ENCODE peak calls at places on chromosomes 2 and 18, in five cellular contexts. One of them, this sample, is unnamed.

GRCh38 chr2:207283356-207283755 is 117.6 kb upstream of the KLF7 start:
- DNase-seq in breast epithelium: no peak
- DNase-seq in A549: no peak
- DNase-seq in aorta: peak; percentile 77
- DNase-seq in H9: no peak
- DNase-seq in this sample: peak; percentile 7

GRCh38 chr2:73260338-73260984 is 23.8 kb downstream of the FBXO41 start:
- DNase-seq in breast epithelium: no peak
- DNase-seq in H9: peak; percentile 83
- DNase-seq in aorta: no peak
- DNase-seq in A549: peak; percentile 76
- DNase-seq in this sample: peak; percentile 19

GRCh38 chr2:63424329-63425078 is 163.8 kb downstream of the WDPCP start:
- DNase-seq in H9: peak; percentile 47
- DNase-seq in aorta: no peak
- DNase-seq in breast epithelium: no peak
- DNase-seq in A549: peak; percentile 64
- DNase-seq in this sample: no peak

GRCh38 chr2:106332054-106332453 is 136.2 kb downstream of the RGPD3 start:
- DNase-seq in H9: no peak
- DNase-seq in A549: no peak
- DNase-seq in aorta: no peak
- DNase-seq in breast epithelium: no peak
- DNase-seq in this sample: no peak

GRCh38 chr2:25334482-25334881 is 7.2 kb downstream of the DNMT3A start:
- DNase-seq in aorta: no peak
- DNase-seq in H9: no peak
- DNase-seq in A549: no peak
- DNase-seq in breast epithelium: no peak
- DNase-seq in this sample: no peak

GRCh38 chr2:152098798-152099654 is at the start of gene CACNB4:
- DNase-seq in aorta: peak; percentile 48
- DNase-seq in breast epithelium: no peak
- DNase-seq in H9: peak; percentile 75
- DNase-seq in A549: peak; percentile 10
- DNase-seq in this sample: no peak

GRCh38 chr2:203659650-203660049 is 46.8 kb upstream of the CD28 start:
- DNase-seq in breast epithelium: no peak
- DNase-seq in aorta: peak; percentile 64
- DNase-seq in A549: no peak
- DNase-seq in H9: no peak
- DNase-seq in this sample: no peak

GRCh38 chr2:127024769-127025356 is 82.1 kb downstream of the BIN1 start:
- DNase-seq in A549: peak; percentile 62
- DNase-seq in breast epithelium: no peak
- DNase-seq in H9: peak; percentile 87
- DNase-seq in aorta: no peak
- DNase-seq in this sample: peak; percentile 38

GRCh38 chr2:220847587-220847986 is 724.5 kb downstream of the EPHA4 start:
- DNase-seq in aorta: no peak
- DNase-seq in H9: no peak
- DNase-seq in A549: peak; percentile 48
- DNase-seq in breast epithelium: no peak
- DNase-seq in this sample: no peak

GRCh38 chr18:245282-245847 is 22.5 kb downstream of the THOC1 start:
- DNase-seq in aorta: no peak
- DNase-seq in H9: no peak
- DNase-seq in A549: no peak
- DNase-seq in breast epithelium: no peak
- DNase-seq in this sample: no peak

GRCh38 chr2:224268441-224268840 is 133.5 kb downstream of the FAM124B start:
- DNase-seq in breast epithelium: no peak
- DNase-seq in H9: no peak
- DNase-seq in aorta: no peak
- DNase-seq in A549: peak; percentile 84
- DNase-seq in this sample: no peak

GRCh38 chr18:55119434-55119833 is 160.2 kb upstream of the CCDC68 start:
- DNase-seq in breast epithelium: no peak
- DNase-seq in H9: no peak
- DNase-seq in A549: no peak
- DNase-seq in aorta: no peak
- DNase-seq in this sample: no peak

GRCh38 chr18:58213445-58213844 is 169.4 kb downstream of the NEDD4L start:
- DNase-seq in H9: no peak
- DNase-seq in A549: no peak
- DNase-seq in breast epithelium: no peak
- DNase-seq in aorta: no peak
- DNase-seq in this sample: no peak

GRCh38 chr2:145110668-145111067 is 590.7 kb upstream of the ZEB2 start:
- DNase-seq in A549: no peak
- DNase-seq in aorta: no peak
- DNase-seq in breast epithelium: no peak
- DNase-seq in H9: no peak
- DNase-seq in this sample: no peak

GRCh38 chr18:59054892-59055291 is 84.8 kb upstream of the SEC11C start:
- DNase-seq in H9: no peak
- DNase-seq in A549: no peak
- DNase-seq in aorta: no peak
- DNase-seq in breast epithelium: peak; percentile 83
- DNase-seq in this sample: no peak

DNA sequence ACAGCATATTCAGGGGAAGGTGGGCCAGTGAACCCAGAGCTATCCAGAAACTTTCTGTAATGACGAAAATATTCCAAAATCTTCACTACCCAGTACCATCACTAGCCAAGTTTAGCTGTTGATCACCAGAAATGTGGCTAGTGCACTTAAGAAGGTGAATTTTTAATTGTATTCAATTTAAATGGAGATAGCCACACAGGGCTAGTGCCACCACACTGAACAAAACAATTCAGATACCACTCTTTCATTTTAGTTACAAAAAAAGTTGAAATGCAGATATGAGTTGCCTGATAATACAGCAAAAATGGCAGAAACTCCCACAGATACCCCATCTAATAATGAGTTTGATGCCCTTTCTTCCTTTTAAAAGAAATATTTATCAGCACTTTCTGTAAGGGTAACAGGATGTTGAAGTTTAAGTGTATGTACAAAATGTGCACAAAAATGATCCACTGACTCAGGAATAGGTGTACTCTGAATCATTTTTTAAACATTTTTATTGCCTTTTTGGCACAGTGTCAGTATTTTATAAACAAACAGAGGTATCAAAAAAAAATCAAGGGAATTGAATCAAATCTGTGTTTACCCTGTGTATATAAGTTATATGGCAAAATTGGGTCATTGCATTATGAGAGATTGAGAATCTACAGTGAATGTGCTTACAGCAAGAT is 513.7 kb upstream of the NETO1 start:
- DNase-seq in H9: no peak
- DNase-seq in breast epithelium: no peak
- DNase-seq in aorta: no peak
- DNase-seq in A549: no peak
- DNase-seq in this sample: no peak
- H3K27ac ChIP-seq in H9: no peak overlapping the region
- H3K27ac ChIP-seq in breast epithelium: no peak overlapping the region
- H3K27ac ChIP-seq in aorta: no peak overlapping the region
- H3K27ac ChIP-seq in A549: no peak overlapping the region
- H3K27ac ChIP-seq in this sample: no peak overlapping the region

GRCh38 chr2:177235855-177236437 is 23.4 kb downstream of the HNRNPA3 start:
- DNase-seq in aorta: no peak
- DNase-seq in A549: no peak
- DNase-seq in breast epithelium: no peak
- DNase-seq in H9: no peak
- DNase-seq in this sample: no peak

GRCh38 chr2:177239934-177240600 is 24.5 kb downstream of the NFE2L2 start:
- DNase-seq in A549: peak; percentile 70
- DNase-seq in H9: no peak
- DNase-seq in breast epithelium: no peak
- DNase-seq in aorta: peak; percentile 66
- DNase-seq in this sample: no peak

GRCh38 chr2:177241771-177242135 is 22.8 kb downstream of the NFE2L2 start:
- DNase-seq in A549: no peak
- DNase-seq in breast epithelium: no peak
- DNase-seq in aorta: no peak
- DNase-seq in H9: no peak
- DNase-seq in this sample: no peak

GRCh38 chr2:177237932-177238331 is 25.3 kb downstream of the HNRNPA3 start:
- DNase-seq in breast epithelium: no peak
- DNase-seq in A549: no peak
- DNase-seq in H9: no peak
- DNase-seq in aorta: no peak
- DNase-seq in this sample: no peak

DNA sequence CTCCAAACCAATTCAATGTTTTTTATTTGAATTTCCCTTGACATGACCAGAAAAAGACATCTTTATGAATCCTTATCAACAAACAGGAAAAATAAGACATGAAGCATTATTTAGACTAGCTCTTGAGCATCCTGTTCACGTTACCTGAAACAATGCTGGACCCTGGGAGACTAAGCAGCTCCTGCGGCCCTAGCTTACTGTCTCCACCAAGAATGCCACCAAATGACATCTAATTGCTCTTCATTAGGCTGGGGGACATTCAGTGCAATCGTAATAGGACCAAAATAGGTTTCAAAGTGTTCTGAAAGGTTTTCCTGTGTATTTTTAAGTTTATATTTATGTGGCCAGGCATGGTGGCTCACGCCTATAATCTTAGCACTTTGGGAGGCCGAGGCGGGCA is 25.5 kb downstream of the NFE2L2 start:
- DNase-seq in H9: no peak
- DNase-seq in breast epithelium: no peak
- DNase-seq in aorta: no peak
- DNase-seq in A549: no peak
- DNase-seq in this sample: no peak
- H3K27ac ChIP-seq in H9: no peak overlapping the region
- H3K27ac ChIP-seq in breast epithelium: peak overlapping the region; percentile 94
- H3K27ac ChIP-seq in aorta: peak overlapping the region; percentile 71
- H3K27ac ChIP-seq in A549: peak overlapping the region; percentile 84
- H3K27ac ChIP-seq in this sample: peak overlapping the region; percentile 76

GRCh38 chr18:7568426-7568825 is 1.3 kb downstream of the PTPRM start:
- DNase-seq in H9: peak; percentile 68
- DNase-seq in A549: no peak
- DNase-seq in aorta: peak; percentile 66
- DNase-seq in breast epithelium: no peak
- DNase-seq in this sample: peak; percentile 10
- H3K27ac ChIP-seq in H9: no peak overlapping the region
- H3K27ac ChIP-seq in A549: peak overlapping the region; percentile 98
- H3K27ac ChIP-seq in aorta: peak overlapping the region; percentile 84
- H3K27ac ChIP-seq in breast epithelium: peak overlapping the region; percentile 90
- H3K27ac ChIP-seq in this sample: peak overlapping the region; percentile 47

GRCh38 chr2:218944759-218945404 is 14.6 kb upstream of the CDK5R2 start:
- DNase-seq in breast epithelium: no peak
- DNase-seq in H9: no peak
- DNase-seq in A549: no peak
- DNase-seq in aorta: no peak
- DNase-seq in this sample: no peak
- H3K27ac ChIP-seq in breast epithelium: no peak overlapping the region
- H3K27ac ChIP-seq in H9: no peak overlapping the region
- H3K27ac ChIP-seq in A549: no peak overlapping the region
- H3K27ac ChIP-seq in aorta: no peak overlapping the region
- H3K27ac ChIP-seq in this sample: no peak overlapping the region

GRCh38 chr2:44939074-44940052 is 2.1 kb upstream of the SIX3 start:
- DNase-seq in breast epithelium: no peak
- DNase-seq in A549: no peak
- DNase-seq in aorta: no peak
- DNase-seq in H9: peak; percentile 55
- DNase-seq in this sample: no peak
- H3K27ac ChIP-seq in breast epithelium: no peak overlapping the region
- H3K27ac ChIP-seq in A549: peak overlapping the region; percentile 93
- H3K27ac ChIP-seq in aorta: no peak overlapping the region
- H3K27ac ChIP-seq in H9: no peak overlapping the region
- H3K27ac ChIP-seq in this sample: no peak overlapping the region

DNA sequence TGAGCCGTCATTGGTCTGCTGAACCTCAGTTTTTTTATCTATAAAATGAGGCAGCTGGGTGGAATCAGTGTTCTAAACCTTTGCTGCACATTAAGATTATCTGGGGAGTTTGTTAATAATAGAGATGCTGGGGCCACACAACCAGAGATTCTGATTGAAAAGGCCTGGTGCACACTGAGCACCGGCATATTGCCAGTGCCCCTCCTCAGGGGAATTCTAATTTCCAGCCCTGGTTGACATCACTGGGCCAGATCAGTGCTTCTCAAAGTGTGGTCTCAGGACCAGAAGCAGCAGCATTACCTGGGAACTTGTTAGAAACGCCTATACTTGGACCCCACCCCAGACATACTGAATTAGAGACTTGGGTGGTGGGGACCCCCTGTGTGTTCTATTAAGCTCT is 112.5 kb downstream of the SETBP1 start:
- DNase-seq in A549: no peak
- DNase-seq in aorta: no peak
- DNase-seq in breast epithelium: no peak
- DNase-seq in H9: no peak
- DNase-seq in this sample: no peak
- H3K27ac ChIP-seq in A549: no peak overlapping the region
- H3K27ac ChIP-seq in aorta: peak overlapping the region; percentile 67
- H3K27ac ChIP-seq in breast epithelium: no peak overlapping the region
- H3K27ac ChIP-seq in H9: no peak overlapping the region
- H3K27ac ChIP-seq in this sample: no peak overlapping the region